ENCODE peak calls at places on chromosomes 7 and 10, in four cellular contexts. One of them, this sample, is unnamed.

GRCh38 chr7:44461387-44461786 is 29.1 kb downstream of the NUDCD3 start:
- DNase-seq in A673: peak; percentile 54
- DNase-seq in astrocyte of the spinal cord: peak; percentile 55
- DNase-seq in fibroblast of the aortic adventitia: peak; percentile 47
- DNase-seq in this sample: peak; percentile 79

GRCh38 chr10:122246830-122247520 is 24.1 kb upstream of the BTBD16 start:
- DNase-seq in A673: no peak
- DNase-seq in astrocyte of the spinal cord: no peak
- DNase-seq in fibroblast of the aortic adventitia: no peak
- DNase-seq in this sample: no peak

GRCh38 chr10:25852364-25852941 is 81.6 kb upstream of the MYO3A start:
- DNase-seq in A673: no peak
- DNase-seq in astrocyte of the spinal cord: no peak
- DNase-seq in fibroblast of the aortic adventitia: no peak
- DNase-seq in this sample: no peak

GRCh38 chr10:100140070-100140469 is 45.8 kb downstream of the ERLIN1 start:
- DNase-seq in A673: no peak
- DNase-seq in astrocyte of the spinal cord: no peak
- DNase-seq in fibroblast of the aortic adventitia: no peak
- DNase-seq in this sample: no peak

GRCh38 chr7:78134256-78134655 is 335.7 kb downstream of the PHTF2 start:
- DNase-seq in A673: peak; percentile 68
- DNase-seq in astrocyte of the spinal cord: peak; percentile 53
- DNase-seq in fibroblast of the aortic adventitia: peak; percentile 73
- DNase-seq in this sample: peak; percentile 86

GRCh38 chr7:39987641-39988347 is 37.7 kb downstream of the CDK13 start:
- DNase-seq in A673: no peak
- DNase-seq in astrocyte of the spinal cord: no peak
- DNase-seq in fibroblast of the aortic adventitia: no peak
- DNase-seq in this sample: no peak

GRCh38 chr10:83469719-83470336 is 669.5 kb upstream of the GHITM start:
- DNase-seq in A673: no peak
- DNase-seq in astrocyte of the spinal cord: no peak
- DNase-seq in fibroblast of the aortic adventitia: no peak
- DNase-seq in this sample: no peak

GRCh38 chr10:43262043-43262901 is 4.6 kb downstream of the RASGEF1A start:
- DNase-seq in A673: peak; percentile 16
- DNase-seq in astrocyte of the spinal cord: no peak
- DNase-seq in fibroblast of the aortic adventitia: no peak
- DNase-seq in this sample: no peak

GRCh38 chr7:36474283-36475010 is 84.8 kb downstream of the ANLN start:
- DNase-seq in A673: no peak
- DNase-seq in astrocyte of the spinal cord: peak; percentile 32
- DNase-seq in fibroblast of the aortic adventitia: peak; percentile 69
- DNase-seq in this sample: peak; percentile 29

GRCh38 chr10:25934673-25935139 is 677 bp downstream of the MYO3A start:
- DNase-seq in A673: peak; percentile 40
- DNase-seq in astrocyte of the spinal cord: no peak
- DNase-seq in fibroblast of the aortic adventitia: no peak
- DNase-seq in this sample: no peak

GRCh38 chr7:4809691-4810090 is 34.3 kb downstream of the AP5Z1 start:
- DNase-seq in A673: no peak
- DNase-seq in astrocyte of the spinal cord: no peak
- DNase-seq in fibroblast of the aortic adventitia: no peak
- DNase-seq in this sample: no peak

GRCh38 chr10:91391915-91392314 is 18.2 kb upstream of the HECTD2 start:
- DNase-seq in A673: peak; percentile 35
- DNase-seq in astrocyte of the spinal cord: no peak
- DNase-seq in fibroblast of the aortic adventitia: no peak
- DNase-seq in this sample: no peak

GRCh38 chr7:157985636-157986035 is 602.0 kb downstream of the PTPRN2 start:
- DNase-seq in A673: no peak
- DNase-seq in astrocyte of the spinal cord: no peak
- DNase-seq in fibroblast of the aortic adventitia: no peak
- DNase-seq in this sample: no peak

GRCh38 chr10:125037145-125037544 is 95.2 kb downstream of the ZRANB1 start:
- DNase-seq in A673: peak; percentile 70
- DNase-seq in astrocyte of the spinal cord: peak; percentile 82
- DNase-seq in fibroblast of the aortic adventitia: peak; percentile 67
- DNase-seq in this sample: peak; percentile 76

GRCh38 chr10:122565766-122566206 is 5.2 kb downstream of the DMBT1 start:
- DNase-seq in A673: peak; percentile 86
- DNase-seq in astrocyte of the spinal cord: peak; percentile 89
- DNase-seq in fibroblast of the aortic adventitia: peak; percentile 92
- DNase-seq in this sample: peak; percentile 90

GRCh38 chr10:24249829-24250415 is 41.0 kb downstream of the KIAA1217 start:
- DNase-seq in A673: peak; percentile 40
- DNase-seq in astrocyte of the spinal cord: peak; percentile 54
- DNase-seq in fibroblast of the aortic adventitia: peak; percentile 41
- DNase-seq in this sample: peak; percentile 52

GRCh38 chr7:112571852-112572607 is 91.2 kb downstream of the LSMEM1 start:
- DNase-seq in A673: no peak
- DNase-seq in astrocyte of the spinal cord: no peak
- DNase-seq in fibroblast of the aortic adventitia: no peak
- DNase-seq in this sample: no peak

GRCh38 chr10:60433684-60434083 is 44.0 kb upstream of the ANK3 start:
- DNase-seq in A673: no peak
- DNase-seq in astrocyte of the spinal cord: peak; percentile 79
- DNase-seq in fibroblast of the aortic adventitia: peak; percentile 95
- DNase-seq in this sample: peak; percentile 96

GRCh38 chr10:104348601-104349000 is 5.0 kb upstream of the CFAP58 start:
- DNase-seq in A673: no peak
- DNase-seq in astrocyte of the spinal cord: no peak
- DNase-seq in fibroblast of the aortic adventitia: no peak
- DNase-seq in this sample: no peak

GRCh38 chr10:104351067-104351681 is 2.5 kb upstream of the CFAP58 start:
- DNase-seq in A673: no peak
- DNase-seq in astrocyte of the spinal cord: peak; percentile 58
- DNase-seq in fibroblast of the aortic adventitia: peak; percentile 67
- DNase-seq in this sample: peak; percentile 89

GRCh38 chr10:104347295-104348045 is 6.2 kb upstream of the CFAP58 start:
- DNase-seq in A673: no peak
- DNase-seq in astrocyte of the spinal cord: no peak
- DNase-seq in fibroblast of the aortic adventitia: no peak
- DNase-seq in this sample: no peak

GRCh38 chr10:104350146-104350635 is 3.4 kb upstream of the CFAP58 start:
- DNase-seq in A673: peak; percentile 82
- DNase-seq in astrocyte of the spinal cord: peak; percentile 78
- DNase-seq in fibroblast of the aortic adventitia: peak; percentile 85
- DNase-seq in this sample: peak; percentile 84

GRCh38 chr10:104349623-104350142 is 4.0 kb upstream of the CFAP58 start:
- DNase-seq in A673: no peak
- DNase-seq in astrocyte of the spinal cord: peak; percentile 60
- DNase-seq in fibroblast of the aortic adventitia: peak; percentile 78
- DNase-seq in this sample: peak; percentile 79
- H3K4me3 ChIP-seq in A673: no peak overlapping the region
- H3K4me3 ChIP-seq in astrocyte of the spinal cord: no peak overlapping the region
- H3K4me3 ChIP-seq in fibroblast of the aortic adventitia: no peak overlapping the region
- H3K4me3 ChIP-seq in this sample: no peak overlapping the region

GRCh38 chr10:4073912-4074311 is 288.9 kb upstream of the KLF6 start:
- DNase-seq in A673: no peak
- DNase-seq in astrocyte of the spinal cord: peak; percentile 56
- DNase-seq in fibroblast of the aortic adventitia: peak; percentile 80
- DNase-seq in this sample: peak; percentile 95
- H3K4me3 ChIP-seq in A673: no peak overlapping the region
- H3K4me3 ChIP-seq in astrocyte of the spinal cord: no peak overlapping the region
- H3K4me3 ChIP-seq in fibroblast of the aortic adventitia: no peak overlapping the region
- H3K4me3 ChIP-seq in this sample: no peak overlapping the region

GRCh38 chr10:130141878-130142277 is 5.7 kb downstream of the GLRX3 start:
- DNase-seq in A673: no peak
- DNase-seq in astrocyte of the spinal cord: no peak
- DNase-seq in fibroblast of the aortic adventitia: no peak
- DNase-seq in this sample: no peak
- H3K4me3 ChIP-seq in A673: no peak overlapping the region
- H3K4me3 ChIP-seq in astrocyte of the spinal cord: no peak overlapping the region
- H3K4me3 ChIP-seq in fibroblast of the aortic adventitia: no peak overlapping the region
- H3K4me3 ChIP-seq in this sample: no peak overlapping the region

GRCh38 chr10:95225136-95225535 is 31.1 kb downstream of the ACSM6 start:
- DNase-seq in A673: no peak
- DNase-seq in astrocyte of the spinal cord: no peak
- DNase-seq in fibroblast of the aortic adventitia: no peak
- DNase-seq in this sample: no peak

GRCh38 chr10:95235676-95236067 is 41.6 kb downstream of the ACSM6 start:
- DNase-seq in A673: no peak
- DNase-seq in astrocyte of the spinal cord: no peak
- DNase-seq in fibroblast of the aortic adventitia: no peak
- DNase-seq in this sample: no peak

GRCh38 chr10:95234951-95235350 is 40.9 kb downstream of the ACSM6 start:
- DNase-seq in A673: peak; percentile 68
- DNase-seq in astrocyte of the spinal cord: no peak
- DNase-seq in fibroblast of the aortic adventitia: no peak
- DNase-seq in this sample: no peak

GRCh38 chr10:95233377-95234034 is 39.5 kb downstream of the ACSM6 start:
- DNase-seq in A673: no peak
- DNase-seq in astrocyte of the spinal cord: no peak
- DNase-seq in fibroblast of the aortic adventitia: no peak
- DNase-seq in this sample: peak; percentile 51

DNA sequence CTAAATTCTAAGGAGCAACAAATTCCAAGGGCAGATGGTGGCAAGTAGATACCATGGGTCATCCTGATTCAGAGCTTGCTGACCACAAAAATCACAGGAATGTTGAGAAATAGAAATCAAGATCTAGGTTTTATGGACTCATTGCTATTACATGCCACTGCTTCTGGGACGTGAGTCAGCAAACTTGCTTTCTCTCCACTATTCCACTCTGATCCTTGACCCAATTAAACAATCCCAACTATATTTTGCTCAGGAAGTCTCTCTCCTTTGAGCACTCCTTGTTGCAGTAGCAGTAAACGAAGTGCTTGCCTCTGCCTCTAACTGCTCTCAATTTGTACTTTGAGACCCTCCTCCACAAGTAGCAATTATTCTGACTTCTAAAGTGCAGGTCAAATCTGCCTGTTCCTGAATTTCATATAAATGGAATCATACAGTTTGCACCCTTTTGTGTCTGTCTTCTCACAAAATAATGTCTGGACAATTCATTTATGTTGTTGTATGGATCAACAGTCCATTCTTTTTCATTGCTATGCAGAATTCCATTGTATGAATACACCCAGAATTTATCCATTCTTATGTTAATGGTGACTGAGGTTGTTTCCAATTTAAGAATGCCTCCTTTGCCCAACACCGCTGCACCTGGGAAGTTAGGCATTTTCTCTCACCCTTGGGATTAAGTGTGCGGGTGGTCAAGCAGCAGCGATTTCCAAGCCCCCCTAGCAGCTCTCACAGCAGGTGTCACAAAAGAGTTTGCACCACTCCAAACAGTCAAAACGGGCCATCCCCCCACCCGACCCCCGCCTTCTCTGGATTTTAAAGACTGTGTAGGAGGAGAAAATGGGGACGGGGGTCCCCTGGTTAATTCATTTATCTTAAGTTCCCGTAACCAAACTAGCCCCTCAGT is 35.9 kb downstream of the ACSM6 start:
- DNase-seq in A673: no peak
- DNase-seq in astrocyte of the spinal cord: peak; percentile 94
- DNase-seq in fibroblast of the aortic adventitia: peak; percentile 94
- DNase-seq in this sample: peak; percentile 98
- H3K4me3 ChIP-seq in A673: no peak overlapping the region
- H3K4me3 ChIP-seq in astrocyte of the spinal cord: no peak overlapping the region
- H3K4me3 ChIP-seq in fibroblast of the aortic adventitia: no peak overlapping the region
- H3K4me3 ChIP-seq in this sample: no peak overlapping the region

DNA sequence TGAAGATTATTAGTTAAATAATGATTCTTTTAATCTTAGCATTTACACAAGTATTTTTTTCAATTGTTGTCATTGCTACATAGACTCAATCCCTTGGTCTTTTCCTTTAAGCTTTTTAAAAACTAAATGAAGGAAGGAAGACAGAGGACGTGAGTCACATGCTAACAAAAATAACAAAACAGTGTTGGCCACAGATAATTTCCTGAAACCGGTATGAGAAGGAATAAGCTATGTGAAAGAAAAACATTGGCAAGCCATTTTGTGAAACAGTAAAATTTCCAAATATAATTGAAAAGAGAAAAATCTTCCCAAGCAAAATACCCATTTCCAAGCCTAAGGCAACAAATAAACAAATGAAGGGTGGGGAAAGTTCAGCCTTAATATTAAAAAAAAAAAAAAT is 223.0 kb downstream of the AHR start:
- DNase-seq in A673: peak; percentile 24
- DNase-seq in astrocyte of the spinal cord: peak; percentile 92
- DNase-seq in fibroblast of the aortic adventitia: peak; percentile 77
- DNase-seq in this sample: peak; percentile 88
- H3K4me3 ChIP-seq in A673: no peak overlapping the region
- H3K4me3 ChIP-seq in astrocyte of the spinal cord: no peak overlapping the region
- H3K4me3 ChIP-seq in fibroblast of the aortic adventitia: no peak overlapping the region
- H3K4me3 ChIP-seq in this sample: no peak overlapping the region

GRCh38 chr7:1922071-1922869 is 252.2 kb downstream of the ELFN1 start:
- DNase-seq in A673: no peak
- DNase-seq in astrocyte of the spinal cord: peak; percentile 43
- DNase-seq in fibroblast of the aortic adventitia: peak; percentile 34
- DNase-seq in this sample: peak; percentile 88
- H3K4me3 ChIP-seq in A673: no peak overlapping the region
- H3K4me3 ChIP-seq in astrocyte of the spinal cord: no peak overlapping the region
- H3K4me3 ChIP-seq in fibroblast of the aortic adventitia: no peak overlapping the region
- H3K4me3 ChIP-seq in this sample: peak overlapping the region; percentile 27

GRCh38 chr10:93746844-93747284 is 10.9 kb upstream of the LGI1 start:
- DNase-seq in A673: no peak
- DNase-seq in astrocyte of the spinal cord: peak; percentile 96
- DNase-seq in fibroblast of the aortic adventitia: peak; percentile 99
- DNase-seq in this sample: peak; percentile 83
- H3K4me3 ChIP-seq in A673: no peak overlapping the region
- H3K4me3 ChIP-seq in astrocyte of the spinal cord: no peak overlapping the region
- H3K4me3 ChIP-seq in fibroblast of the aortic adventitia: no peak overlapping the region
- H3K4me3 ChIP-seq in this sample: no peak overlapping the region